ENCODE peak calls at places on chromosomes 13 and 19, in seven cellular contexts. E is naive thymus-derived CD4-positive, alpha-beta T cell; L is psoas muscle; J is ascending aorta; S is cardiac muscle cell; K is HuH-7; B is posterior cingulate gyrus. Y is an unnamed sample.

GRCh38 chr19:37007587-37008220 is 70.5 kb upstream of the ZNF420 start:
- DNase-seq in E (peak), L (peak), J (no peak), S (no peak), K (no peak), B (peak), Y (no peak)

GRCh38 chr13:97414392-97414791 is 19.6 kb upstream of the RAP2A start:
- DNase-seq in E (no peak), L (no peak), J (no peak), S (no peak), K (no peak), B (no peak), Y (no peak)

GRCh38 chr19:35409191-35409590 is 38.3 kb downstream of the GPR42 start:
- DNase-seq in E (no peak), L (no peak), J (no peak), S (no peak), K (no peak), B (no peak), Y (no peak)

GRCh38 chr13:28385362-28385761 is 109.6 kb downstream of the FLT1 start:
- DNase-seq in E (no peak), L (no peak), J (no peak), S (no peak), K (no peak), B (no peak), Y (no peak)

GRCh38 chr13:48542581-48543341 is 9.9 kb upstream of the RCBTB2 start:
- DNase-seq in E (no peak), L (peak), J (peak), S (peak), K (no peak), B (peak), Y (no peak)

GRCh38 chr13:75180805-75181455 is 301.0 kb downstream of the TBC1D4 start:
- DNase-seq in E (no peak), L (no peak), J (no peak), S (no peak), K (no peak), B (no peak), Y (no peak)

GRCh38 chr19:38514812-38515633 is 81.5 kb downstream of the RYR1 start:
- DNase-seq in E (peak), L (peak), J (peak), S (peak), K (peak), B (peak), Y (peak)

GRCh38 chr19:10888421-10888866 is 17.1 kb downstream of the CARM1 start:
- DNase-seq in E (no peak), L (no peak), J (no peak), S (peak), K (no peak), B (no peak), Y (no peak)

GRCh38 chr19:3045885-3046603 is 16.3 kb downstream of the TLE5 start:
- DNase-seq in E (no peak), L (no peak), J (no peak), S (peak), K (no peak), B (no peak), Y (no peak)

GRCh38 chr13:32254416-32254815 is 60.7 kb downstream of the ZAR1L start:
- DNase-seq in E (no peak), L (no peak), J (no peak), S (no peak), K (no peak), B (no peak), Y (no peak)

GRCh38 chr13:46158222-46158621 is 23.8 kb downstream of the LCP1 start:
- DNase-seq in E (no peak), L (no peak), J (no peak), S (no peak), K (no peak), B (no peak), Y (no peak)

GRCh38 chr13:25943081-25943480 is 108.7 kb downstream of the SHISA2 start:
- DNase-seq in E (no peak), L (no peak), J (peak), S (no peak), K (no peak), B (no peak), Y (no peak)

GRCh38 chr13:107473255-107473654 is 742.1 kb downstream of the LIG4 start:
- DNase-seq in E (no peak), L (no peak), J (no peak), S (no peak), K (no peak), B (no peak), Y (no peak)

GRCh38 chr13:114211446-114211845 is 23.3 kb upstream of the CDC16 start:
- DNase-seq in E (no peak), L (no peak), J (no peak), S (no peak), K (no peak), B (no peak), Y (no peak)

GRCh38 chr13:109871018-109871370 is 84.6 kb upstream of the IRS2 start:
- DNase-seq in E (no peak), L (no peak), J (no peak), S (no peak), K (no peak), B (no peak), Y (no peak)

GRCh38 chr19:6739884-6740588 is 556 bp downstream of the TRIP10 start:
- DNase-seq in E (no peak), L (peak), J (no peak), S (peak), K (peak), B (no peak), Y (no peak)

GRCh38 chr19:15379996-15380647 is 535 bp upstream of the AKAP8 start:
- DNase-seq in E (no peak), L (peak), J (peak), S (peak), K (peak), B (no peak), Y (peak)

GRCh38 chr13:27953671-27954405 is 15.3 kb downstream of the CDX2 start:
- DNase-seq in E (peak), L (peak), J (peak), S (peak), K (peak), B (peak), Y (peak)

GRCh38 chr19:12481781-12482504 is 2.7 kb downstream of the ZNF709 start:
- DNase-seq in E (no peak), L (no peak), J (no peak), S (no peak), K (no peak), B (no peak), Y (no peak)

GRCh38 chr19:16369664-16370576 is 45.3 kb downstream of the KLF2 start:
- DNase-seq in E (peak), L (peak), J (no peak), S (no peak), K (no peak), B (no peak), Y (no peak)

GRCh38 chr19:5536337-5536894 is 31.3 kb downstream of the TINCR start:
- DNase-seq in E (no peak), L (peak), J (no peak), S (peak), K (no peak), B (peak), Y (peak)

GRCh38 chr13:97254809-97255208 is 32.7 kb downstream of the MBNL2 start:
- DNase-seq in E (no peak), L (no peak), J (no peak), S (no peak), K (no peak), B (no peak), Y (no peak)

GRCh38 chr13:51804295-51805172 is 571 bp upstream of the DHRS12 start:
- DNase-seq in E (no peak), L (peak), J (no peak), S (no peak), K (no peak), B (peak), Y (peak)

GRCh38 chr19:30968210-30968609 is 381.0 kb downstream of the TSHZ3 start:
- DNase-seq in E (no peak), L (no peak), J (no peak), S (no peak), K (no peak), B (no peak), Y (no peak)

GRCh38 chr13:72754111-72754510 is 26.4 kb downstream of the BORA start:
- DNase-seq in E (no peak), L (no peak), J (no peak), S (no peak), K (no peak), B (no peak), Y (no peak)

GRCh38 chr13:59494560-59494970 is 669.2 kb downstream of the DIAPH3 start:
- DNase-seq in E (no peak), L (no peak), J (no peak), S (no peak), K (no peak), B (no peak), Y (no peak)

GRCh38 chr19:41897181-41897580 is 14.2 kb downstream of the ARHGEF1 start:
- DNase-seq in E (no peak), L (no peak), J (no peak), S (no peak), K (no peak), B (no peak), Y (no peak)

GRCh38 chr19:3324405-3324856 is 42.0 kb upstream of the NFIC start:
- DNase-seq in E (peak), L (peak), J (no peak), S (no peak), K (peak), B (no peak), Y (peak)

GRCh38 chr19:5207806-5208205 is 132.8 kb downstream of the PTPRS start:
- DNase-seq in E (no peak), L (no peak), J (no peak), S (no peak), K (no peak), B (no peak), Y (no peak)

GRCh38 chr13:101398191-101398590 is 18.1 kb downstream of the NALCN start:
- DNase-seq in E (no peak), L (no peak), J (no peak), S (no peak), K (no peak), B (no peak), Y (no peak)

GRCh38 chr19:8585894-8586750 is 8.9 kb upstream of the MYO1F start:
- DNase-seq in E (peak), L (no peak), J (no peak), S (peak), K (peak), B (peak), Y (no peak)

GRCh38 chr13:107650081-107650701 is 565.1 kb downstream of the LIG4 start:
- DNase-seq in E (peak), L (peak), J (no peak), S (peak), K (peak), B (peak), Y (peak)

GRCh38 chr19:19229701-19230100 is 17.9 kb downstream of the NCAN start:
- DNase-seq in E (no peak), L (no peak), J (no peak), S (no peak), K (no peak), B (no peak), Y (no peak)

GRCh38 chr19:4910594-4911273 is 1.4 kb downstream of the UHRF1 start:
- DNase-seq in E (no peak), L (no peak), J (no peak), S (no peak), K (no peak), B (peak), Y (no peak)

Y was measured in substantia nigra.